ENCODE peak calls at places on chromosomes 11 and 22, in six cellular contexts. Y, Q, X, T, A and O are unnamed samples.

GRCh38 chr11:24747275-24748251 is 250.7 kb downstream of the LUZP2 start:
- DNase-seq in Y (no peak), Q (no peak), X (no peak), T (peak; percentile 10), A (no peak), O (no peak)

GRCh38 chr11:59266491-59266890 is 53.8 kb upstream of the MPEG1 start:
- DNase-seq in Y (no peak), Q (no peak), X (no peak), T (no peak), A (no peak), O (no peak)

GRCh38 chr22:27144345-27144744 is 487.0 kb downstream of the MIAT start:
- DNase-seq in Y (no peak), Q (no peak), X (no peak), T (no peak), A (no peak), O (no peak)

GRCh38 chr11:34223021-34223813 is 117.8 kb downstream of the NAT10 start:
- DNase-seq in Y (peak; percentile 87), Q (peak; percentile 76), X (no peak), T (peak; percentile 84), A (no peak), O (peak; percentile 74)

GRCh38 chr11:23318670-23319069 is 458.4 kb upstream of the CCDC179 start:
- DNase-seq in Y (no peak), Q (no peak), X (no peak), T (no peak), A (no peak), O (no peak)

GRCh38 chr11:18191376-18191775 is 18.7 kb downstream of the MRGPRX4 start:
- DNase-seq in Y (peak; percentile 2), Q (no peak), X (no peak), T (no peak), A (no peak), O (no peak)

GRCh38 chr11:110177057-110177397 is 83.8 kb downstream of the ZC3H12C start:
- DNase-seq in Y (no peak), Q (no peak), X (no peak), T (no peak), A (no peak), O (no peak)

GRCh38 chr11:32259641-32260081 is 168.8 kb downstream of the RCN1 start:
- DNase-seq in Y (peak; percentile 87), Q (peak; percentile 87), X (no peak), T (peak; percentile 80), A (peak; percentile 11), O (no peak)

GRCh38 chr11:120130991-120131760 is 6.7 kb downstream of the TRIM29 start:
- DNase-seq in Y (no peak), Q (no peak), X (no peak), T (no peak), A (no peak), O (no peak)

GRCh38 chr11:36361901-36362391 is 65.9 kb downstream of the PRR5L start:
- DNase-seq in Y (peak; percentile 85), Q (no peak), X (no peak), T (peak; percentile 72), A (peak; percentile 65), O (no peak)

DNA sequence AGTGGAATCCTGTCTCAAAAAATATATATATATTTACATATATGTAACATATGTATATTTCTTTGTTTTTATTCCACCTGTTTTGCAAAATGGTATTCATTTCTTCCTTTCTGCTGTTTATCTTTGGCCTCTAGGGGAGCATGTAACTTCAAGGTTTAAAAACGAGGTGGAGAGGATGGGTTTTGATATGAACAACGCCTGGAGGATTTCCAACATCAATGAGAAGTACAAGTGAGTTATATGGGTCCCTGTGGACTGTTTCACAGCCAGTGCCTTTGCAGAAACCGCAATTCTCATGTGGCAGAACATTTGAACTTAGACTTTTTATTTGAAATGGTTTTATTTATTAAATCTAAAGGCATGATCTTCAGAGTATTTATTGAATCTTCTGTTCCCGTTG is 81.6 kb upstream of the HORMAD2 start:
- DNase-seq in Y (no peak), Q (peak; percentile 34), X (no peak), T (no peak), A (no peak), O (no peak)
- H3K27ac ChIP-seq in Y (no peak overlapping the region), Q (no peak overlapping the region), X (no peak overlapping the region), T (no peak overlapping the region), A (no peak overlapping the region), O (no peak overlapping the region)

DNA sequence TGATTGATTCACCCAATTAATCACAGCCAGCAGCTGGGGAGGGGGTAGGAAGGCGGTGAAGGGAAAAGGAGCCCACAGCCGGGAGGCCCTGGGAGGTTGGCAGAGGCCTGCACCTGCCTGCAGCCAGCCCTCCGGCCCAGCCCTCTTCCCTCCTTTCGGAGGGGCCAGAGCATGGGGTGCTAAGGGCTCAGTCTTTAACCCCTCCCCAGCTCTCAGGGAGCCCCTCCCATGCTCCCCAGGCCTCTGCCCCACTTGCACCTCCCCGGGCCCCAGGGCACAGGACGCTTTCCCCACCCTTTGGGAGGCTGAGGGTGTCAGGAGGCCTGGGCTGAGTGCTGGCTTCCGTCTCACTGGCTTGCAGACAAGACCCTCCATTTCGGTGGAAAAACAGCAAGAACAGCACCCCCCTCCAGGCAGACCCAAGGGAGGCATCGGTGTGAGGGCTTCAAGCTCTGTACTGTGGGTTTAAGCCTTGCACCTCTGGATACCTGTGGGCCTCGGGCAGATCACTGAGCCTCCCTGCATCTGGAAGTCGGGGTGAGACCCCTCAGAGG is 7.3 kb downstream of the ASCL2 start:
- DNase-seq in Y (no peak), Q (no peak), X (no peak), T (no peak), A (no peak), O (peak; percentile 13)
- H3K4me3 ChIP-seq in Y (no peak overlapping the region), Q (no peak overlapping the region), X (no peak overlapping the region), T (no peak overlapping the region), A (no peak overlapping the region), O (no peak overlapping the region)

GRCh38 chr22:48520207-48520606 is 1307.5 kb downstream of the BRD1 start:
- DNase-seq in Y (no peak), Q (no peak), X (no peak), T (no peak), A (no peak), O (no peak)
- H3K9me3 ChIP-seq in Y (peaks cover 72% of the 10 kb centered on the region), Q (no peaks in the 10 kb centered on the region), X (no peaks in the 10 kb centered on the region), T (no peaks in the 10 kb centered on the region), A (no peaks in the 10 kb centered on the region), O (no peaks in the 10 kb centered on the region)

DNA sequence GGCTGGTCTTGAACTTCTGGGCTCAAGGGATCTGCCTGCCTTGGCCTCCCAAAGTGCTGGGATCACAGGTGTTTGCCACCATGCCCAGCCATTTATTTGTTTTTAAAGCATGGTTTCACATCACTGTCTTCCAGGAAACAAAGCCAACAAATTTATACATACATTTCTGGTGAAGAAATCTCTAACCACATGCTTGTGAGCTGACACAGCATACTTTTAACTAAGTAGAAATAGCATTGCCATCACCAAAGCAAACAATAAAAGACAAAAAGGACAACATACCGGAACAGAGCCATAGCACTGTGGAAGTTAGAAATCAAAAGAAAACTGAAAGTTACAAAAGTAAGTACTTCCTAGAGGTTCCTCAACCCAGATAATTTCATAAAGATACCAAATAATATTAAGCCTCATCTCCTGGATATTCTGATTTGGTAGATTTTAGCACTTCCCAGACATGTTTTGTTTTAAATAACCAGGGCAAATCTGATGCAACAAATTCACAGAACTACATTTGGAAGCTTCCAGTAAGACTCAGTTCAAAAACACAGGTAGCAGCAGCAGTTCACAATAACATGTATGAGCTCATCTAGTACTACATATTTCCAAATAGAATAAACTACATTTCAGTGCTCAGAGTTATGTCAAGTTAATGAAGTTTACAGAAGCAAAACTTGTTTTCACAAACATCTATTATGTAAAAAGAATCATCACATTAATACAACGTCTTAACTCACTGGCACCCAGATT is 70.6 kb downstream of the RRAS2 start:
- DNase-seq in Y (peak; percentile 89), Q (no peak), X (no peak), T (no peak), A (peak; percentile 54), O (no peak)
- H3K27ac ChIP-seq in Y (peak overlapping the region; percentile 83), Q (no peak overlapping the region), X (no peak overlapping the region), T (peak overlapping the region; percentile 37), A (peak overlapping the region; percentile 66), O (peak overlapping the region; percentile 18)

GRCh38 chr11:405976-406795 is 8.6 kb downstream of the SIGIRR start:
- DNase-seq in Y (no peak), Q (no peak), X (no peak), T (no peak), A (no peak), O (no peak)
- H3K4me3 ChIP-seq in Y (peak overlapping the region; percentile 54), Q (peak overlapping the region; percentile 58), X (peak overlapping the region; percentile 43), T (no peak overlapping the region), A (peak overlapping the region; percentile 56), O (peak overlapping the region; percentile 50)

DNA sequence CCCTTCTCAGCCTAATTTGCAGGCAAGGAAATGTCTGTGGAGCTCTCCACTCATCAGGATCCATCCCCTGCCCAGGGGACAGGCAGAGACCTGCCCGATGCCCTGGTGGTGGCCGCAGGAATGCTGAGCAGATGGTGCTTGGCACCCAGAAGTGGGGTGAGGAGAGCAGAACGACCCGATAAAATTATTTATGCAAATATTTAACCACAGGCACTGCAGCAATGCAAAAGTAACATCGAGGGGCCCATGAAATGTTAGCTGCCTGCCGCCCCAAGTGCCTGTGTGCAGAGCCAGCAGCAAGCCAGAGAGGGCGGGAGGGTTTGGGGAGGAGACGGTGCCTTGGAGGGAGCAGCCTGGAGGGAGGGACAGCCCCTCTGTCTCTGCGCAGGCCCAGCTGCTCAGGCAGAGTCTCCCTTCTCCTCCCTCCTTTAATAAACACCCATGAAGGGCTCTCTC is 205.5 kb downstream of the CTTN start:
- DNase-seq in Y (no peak), Q (no peak), X (no peak), T (no peak), A (no peak), O (no peak)
- H3K9me3 ChIP-seq in Y (no peaks in the 10 kb centered on the region), Q (no peaks in the 10 kb centered on the region), X (no peaks in the 10 kb centered on the region), T (no peaks in the 10 kb centered on the region), A (no peaks in the 10 kb centered on the region), O (no peaks in the 10 kb centered on the region)

GRCh38 chr22:45323695-45324094 is 14.0 kb downstream of the FAM118A start:
- DNase-seq in Y (no peak), Q (no peak), X (no peak), T (no peak), A (no peak), O (no peak)
- H3K27ac ChIP-seq in Y (no peak overlapping the region), Q (no peak overlapping the region), X (no peak overlapping the region), T (no peak overlapping the region), A (no peak overlapping the region), O (no peak overlapping the region)